ENCODE peak calls at places on chromosomes 6 and 20, in four cellular contexts. W is IMR-90, F is mesendoderm, E is H9. C is an unnamed sample.

GRCh38 chr6:51753635-51754034 is 333.8 kb downstream of the PKHD1 start:
- DNase-seq in F (peak), E (peak), W (no peak), C (peak)

GRCh38 chr20:17533396-17533795 is 2.2 kb upstream of the BFSP1 start:
- DNase-seq in W (peak), F (peak), E (peak), C (no peak)

GRCh38 chr20:17587148-17587547 is 17.3 kb downstream of the DSTN start:
- DNase-seq in W (no peak), F (no peak), E (no peak), C (no peak)

GRCh38 chr6:80094017-80094416 is 12.5 kb upstream of the BCKDHB start:
- DNase-seq in E (no peak), F (peak), W (peak), C (no peak)

GRCh38 chr20:13638162-13638495 is 603 bp downstream of the TASP1 start:
- DNase-seq in W (peak), F (peak), E (no peak), C (no peak)

GRCh38 chr20:768426-768978 is at the start of gene SLC52A3:
- DNase-seq in W (no peak), E (peak), F (peak), C (peak)

GRCh38 chr6:163260111-163260895 is 154.2 kb upstream of the QKI start:
- DNase-seq in F (peak), W (no peak), E (peak), C (peak)

GRCh38 chr6:114007451-114007953 is 36.6 kb upstream of the HDAC2 start:
- DNase-seq in W (no peak), E (no peak), F (peak), C (no peak)

GRCh38 chr20:32433311-32434021 is 75.3 kb downstream of the ASXL1 start:
- DNase-seq in F (no peak), W (no peak), E (no peak), C (no peak)

GRCh38 chr20:59087829-59088433 is 45.3 kb upstream of the PRELID3B start:
- DNase-seq in W (peak), E (peak), F (peak), C (peak)

GRCh38 chr20:49892260-49893216 is 22.8 kb downstream of the SPATA2 start:
- DNase-seq in W (no peak), F (no peak), E (no peak), C (no peak)

GRCh38 chr6:133447924-133448323 is 206.8 kb downstream of the EYA4 start:
- DNase-seq in E (no peak), F (no peak), W (peak), C (no peak)

GRCh38 chr6:23533311-23533710 is 592.7 kb upstream of the NRSN1 start:
- DNase-seq in W (no peak), E (no peak), F (no peak), C (no peak)

GRCh38 chr20:47348539-47349142 is 7.9 kb downstream of the ZMYND8 start:
- DNase-seq in F (peak), W (no peak), E (no peak), C (no peak)

GRCh38 chr20:35491823-35492222 is 36.4 kb downstream of the CEP250 start:
- DNase-seq in F (no peak), E (no peak), W (peak), C (no peak)

GRCh38 chr6:168713013-168713412 is 272.0 kb downstream of the SMOC2 start:
- DNase-seq in W (no peak), E (no peak), F (no peak), C (no peak)

GRCh38 chr6:33144373-33144772 is 47.9 kb downstream of the COL11A2 start:
- DNase-seq in W (no peak), F (no peak), E (no peak), C (no peak)

GRCh38 chr20:2986466-2986865 is 57.0 kb upstream of the GNRH2 start:
- DNase-seq in W (peak), F (no peak), E (no peak), C (no peak)

GRCh38 chr6:6820688-6821238 is 232.2 kb downstream of the LY86 start:
- DNase-seq in E (peak), W (no peak), F (peak), C (peak)

GRCh38 chr6:128097019-128097418 is 196.2 kb upstream of the THEMIS start:
- DNase-seq in E (no peak), W (no peak), F (no peak), C (no peak)

GRCh38 chr6:159256128-159256527 is 86.9 kb downstream of the FNDC1 start:
- DNase-seq in W (no peak), F (no peak), E (no peak), C (no peak)

GRCh38 chr6:159252955-159253508 is 83.8 kb downstream of the FNDC1 start:
- DNase-seq in F (peak), W (peak), E (peak), C (peak)

GRCh38 chr6:159250633-159251032 is 81.4 kb downstream of the FNDC1 start:
- DNase-seq in F (no peak), W (no peak), E (no peak), C (no peak)

GRCh38 chr6:159255434-159255951 is 86.3 kb downstream of the FNDC1 start:
- DNase-seq in F (no peak), E (no peak), W (no peak), C (no peak)

GRCh38 chr6:159254186-159254585 is 85.0 kb downstream of the FNDC1 start:
- DNase-seq in F (no peak), W (no peak), E (no peak), C (no peak)
- H3K56ac ChIP-seq in F (no peak), W (no peak), E (no peak), C (no peak)

GRCh38 chr6:156852147-156852857 is 75.1 kb downstream of the ARID1B start:
- DNase-seq in F (no peak), W (no peak), E (no peak), C (no peak)

GRCh38 chr6:156849806-156850205 is 72.6 kb downstream of the ARID1B start:
- DNase-seq in W (no peak), E (no peak), F (no peak), C (no peak)

GRCh38 chr6:156850356-156850755 is 73.2 kb downstream of the ARID1B start:
- DNase-seq in E (no peak), F (no peak), W (no peak), C (no peak)

GRCh38 chr6:156852858-156853216 is 75.7 kb downstream of the ARID1B start:
- DNase-seq in E (peak), W (no peak), F (peak), C (peak)

GRCh38 chr6:156851447-156851846 is 74.3 kb downstream of the ARID1B start:
- DNase-seq in F (no peak), E (no peak), W (no peak), C (no peak)
- H3K56ac ChIP-seq in F (no peak), E (no peak), W (no peak), C (no peak)

GRCh38 chr6:39453956-39454524 is 131.5 kb upstream of the KCNK16 start:
- DNase-seq in F (no peak), E (no peak), W (no peak), C (no peak)
- H3K56ac ChIP-seq in F (no peak), E (no peak), W (no peak), C (no peak)

GRCh38 chr6:167298166-167298565 is 7.1 kb downstream of the UNC93A start:
- DNase-seq in F (no peak), W (no peak), E (no peak), C (no peak)

GRCh38 chr6:167302074-167302473 is 11.0 kb downstream of the UNC93A start:
- DNase-seq in W (no peak), F (no peak), E (no peak), C (no peak)

GRCh38 chr6:167300902-167301425 is 9.8 kb downstream of the UNC93A start:
- DNase-seq in F (no peak), E (no peak), W (no peak), C (no peak)

GRCh38 chr6:167296902-167297301 is 5.8 kb downstream of the UNC93A start:
- DNase-seq in E (no peak), F (no peak), W (no peak), C (no peak)

DNA sequence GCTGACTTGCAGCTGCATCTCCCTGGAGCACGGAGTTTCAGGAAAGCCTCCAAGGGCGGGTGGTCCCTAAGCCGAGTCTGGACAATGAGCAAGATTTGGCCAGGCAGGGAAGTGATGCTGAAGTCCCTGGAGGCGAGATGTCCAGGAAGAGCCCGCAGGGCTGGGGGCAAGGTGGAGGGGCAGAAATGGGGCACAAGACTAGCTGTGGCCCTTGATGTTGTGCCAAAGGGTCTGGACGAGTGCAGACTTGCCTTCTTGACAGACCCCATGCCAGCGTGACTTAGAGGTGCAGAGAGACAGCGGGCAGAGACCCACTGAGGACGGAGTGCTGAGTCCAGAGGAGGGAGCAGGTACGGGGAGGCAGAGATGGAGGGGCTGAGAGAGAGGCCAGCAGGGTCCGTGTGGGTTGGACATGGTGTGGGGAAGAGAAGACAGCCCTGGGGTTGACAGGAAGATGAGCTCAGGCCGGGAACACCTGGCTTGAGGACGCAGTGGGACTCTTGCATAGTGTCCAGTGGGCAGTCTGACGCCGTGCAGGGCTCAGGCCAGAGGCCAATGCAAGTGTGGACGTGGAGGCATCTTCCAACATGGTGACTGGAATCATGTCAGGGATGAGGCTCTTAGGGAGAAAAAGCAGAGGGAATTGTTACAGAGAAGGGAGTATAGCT is 8.7 kb downstream of the UNC93A start:
- DNase-seq in E (no peak), W (no peak), F (no peak), C (no peak)
- H3K56ac ChIP-seq in E (no peak), W (no peak), F (no peak), C (no peak)

DNA sequence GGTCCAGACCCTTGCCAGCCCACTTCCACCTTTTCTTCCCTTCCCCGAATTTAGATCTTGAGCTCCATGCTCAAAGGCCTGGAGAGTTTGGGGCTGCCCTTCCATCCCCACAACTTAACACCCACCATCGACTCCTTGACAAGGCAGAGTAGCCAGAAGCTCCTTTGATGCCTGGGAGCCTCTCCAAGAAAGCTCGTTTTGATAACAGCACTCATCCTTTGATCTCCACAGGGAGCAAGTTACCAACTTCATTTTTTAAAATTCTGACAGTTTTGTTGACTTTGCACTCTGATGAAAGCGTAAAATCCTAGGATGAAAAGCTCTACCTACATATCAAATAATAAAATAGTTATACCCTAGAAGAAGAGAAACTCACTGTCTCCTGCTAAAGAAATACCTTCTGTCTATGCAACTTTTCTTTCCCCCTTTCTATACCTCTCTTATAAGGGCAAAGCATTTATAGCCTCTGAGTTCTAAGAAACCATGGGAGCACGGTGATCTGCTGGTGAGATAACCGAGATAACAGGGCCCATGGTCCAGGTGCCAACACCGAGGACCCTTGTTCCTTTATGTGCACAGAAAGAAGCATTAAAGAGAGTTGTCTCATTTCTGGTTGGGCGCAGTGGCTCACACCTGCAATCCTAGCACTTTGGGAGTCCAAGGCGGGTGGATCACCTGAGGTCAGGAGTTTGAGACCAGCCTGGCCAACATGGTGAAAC is 134.9 kb downstream of the UST start:
- DNase-seq in E (no peak), F (no peak), W (no peak), C (no peak)
- H3K56ac ChIP-seq in E (no peak), F (no peak), W (no peak), C (no peak)

GRCh38 chr6:96520039-96520850 is 1.4 kb upstream of the UFL1 start:
- DNase-seq in W (peak), F (peak), E (peak), C (no peak)
- H3K56ac ChIP-seq in W (no peak), F (peak), E (no peak), C (no peak)

DNA sequence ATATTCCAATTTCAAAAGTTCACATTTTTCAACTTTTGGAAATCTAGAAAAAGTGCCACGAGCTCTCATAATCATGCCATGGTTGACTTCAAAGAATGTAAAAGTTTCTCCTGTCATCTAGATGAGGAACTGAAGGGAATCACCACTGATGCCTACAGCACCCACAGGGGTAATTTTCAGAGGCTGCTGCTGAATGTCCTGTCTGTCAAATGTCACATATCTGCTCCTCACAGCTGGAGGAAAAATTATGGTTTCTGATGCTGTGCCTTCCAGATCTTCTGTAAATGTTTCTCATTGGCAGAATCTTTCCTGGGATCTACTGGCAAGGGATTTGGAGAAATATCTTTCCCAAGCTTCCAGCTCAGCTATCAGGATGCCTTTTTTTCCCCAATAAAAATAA is 32.5 kb upstream of the TRERF1 start:
- DNase-seq in W (no peak), F (no peak), E (no peak), C (no peak)
- H3K56ac ChIP-seq in W (no peak), F (no peak), E (no peak), C (no peak)

C was measured in H1.